ENCODE peak calls at places on chromosomes 16 and 17, in nine cellular contexts. F is BE2C, L is colonic mucosa, T is tibial artery, C is HepG2, Y is mesendoderm, P is right lobe of liver, J is tibial nerve, D is GM23338. M is an unnamed sample. For H3K4me1, the result is how much of the 10 kb centered on the place peaks cover.

GRCh38 chr17:58969156-58969555 is 137.5 kb downstream of the TRIM37 start:
- DNase-seq in F (peak), L (no peak), T (no peak), C (no peak), Y (no peak), P (no peak), J (no peak), D (peak), M (no peak)

GRCh38 chr17:82055965-82056728 is 4.4 kb downstream of the GPS1 start:
- DNase-seq in F (no peak), L (no peak), T (no peak), C (no peak), Y (no peak), P (peak), J (no peak), D (no peak), M (no peak)

GRCh38 chr17:53949473-53950090 is 126.9 kb downstream of the KIF2B start:
- DNase-seq in F (no peak), L (no peak), T (no peak), C (no peak), Y (peak), P (no peak), J (no peak), D (peak), M (no peak)

GRCh38 chr17:50304781-50305404 is 30.6 kb downstream of the TMEM92 start:
- DNase-seq in F (no peak), L (no peak), T (no peak), C (no peak), Y (no peak), P (no peak), J (no peak), D (no peak), M (no peak)

GRCh38 chr17:72439893-72440502 is 319.2 kb downstream of the SOX9 start:
- DNase-seq in F (no peak), L (no peak), T (no peak), C (no peak), Y (no peak), P (no peak), J (no peak), D (no peak), M (no peak)

GRCh38 chr16:78505544-78506371 is 406.3 kb downstream of the WWOX start:
- DNase-seq in F (no peak), L (peak), T (peak), C (peak), Y (peak), P (peak), J (peak), D (peak), M (peak)

GRCh38 chr17:79948918-79949645 is 86.6 kb downstream of the TBC1D16 start:
- DNase-seq in F (no peak), L (no peak), T (no peak), C (no peak), Y (no peak), P (peak), J (no peak), D (no peak), M (peak)

GRCh38 chr17:63634163-63634562 is 11.9 kb downstream of the MAP3K3 start:
- DNase-seq in F (no peak), L (no peak), T (peak), C (no peak), Y (peak), P (no peak), J (no peak), D (peak), M (no peak)

GRCh38 chr17:72065556-72065955 is 55.3 kb upstream of the SOX9 start:
- DNase-seq in F (no peak), L (no peak), T (no peak), C (no peak), Y (no peak), P (no peak), J (no peak), D (no peak), M (no peak)

GRCh38 chr16:54048994-54049929 is 237.3 kb downstream of the IRX3 start:
- DNase-seq in F (no peak), L (no peak), T (no peak), C (no peak), Y (peak), P (no peak), J (no peak), D (peak), M (no peak)

GRCh38 chr17:74637265-74637664 is 13.7 kb upstream of the CD300E start:
- DNase-seq in F (no peak), L (no peak), T (no peak), C (no peak), Y (no peak), P (no peak), J (no peak), D (no peak), M (no peak)

GRCh38 chr17:75517277-75517865 is 1.0 kb downstream of the TSEN54 start:
- DNase-seq in F (no peak), L (peak), T (no peak), C (no peak), Y (peak), P (no peak), J (no peak), D (peak), M (no peak)

GRCh38 chr17:39178516-39178915 is 12.6 kb upstream of the ARL5C start:
- DNase-seq in F (no peak), L (peak), T (no peak), C (no peak), Y (no peak), P (no peak), J (no peak), D (no peak), M (no peak)

GRCh38 chr16:67163164-67163902 is 1.2 kb upstream of the HSF4 start:
- DNase-seq in F (peak), L (peak), T (no peak), C (no peak), Y (peak), P (no peak), J (no peak), D (peak), M (peak)

GRCh38 chr17:79536212-79536840 is 74.5 kb downstream of the RBFOX3 start:
- DNase-seq in F (no peak), L (no peak), T (no peak), C (no peak), Y (no peak), P (peak), J (no peak), D (no peak), M (no peak)

GRCh38 chr17:35372846-35373531 is 432 bp downstream of the SLFN11 start:
- DNase-seq in F (no peak), L (peak), T (peak), C (no peak), Y (no peak), P (no peak), J (no peak), D (peak), M (no peak)

GRCh38 chr17:28530250-28530649 is 22.2 kb downstream of the UNC119 start:
- DNase-seq in F (no peak), L (no peak), T (no peak), C (no peak), Y (no peak), P (no peak), J (no peak), D (no peak), M (no peak)

GRCh38 chr16:85370881-85371651 is 242.1 kb upstream of the GSE1 start:
- DNase-seq in F (peak), L (peak), T (peak), C (no peak), Y (no peak), P (no peak), J (peak), D (no peak), M (no peak)

GRCh38 chr16:4373356-4373908 is 1.8 kb downstream of the VASN start:
- DNase-seq in F (peak), L (no peak), T (no peak), C (no peak), Y (no peak), P (no peak), J (no peak), D (no peak), M (peak)

GRCh38 chr16:75931970-75932369 is 205.7 kb upstream of the CPHXL start:
- DNase-seq in F (no peak), L (no peak), T (no peak), C (no peak), Y (no peak), P (no peak), J (no peak), D (no peak), M (no peak)

GRCh38 chr17:76473541-76473985 is 6.2 kb downstream of the AANAT start:
- DNase-seq in F (peak), L (no peak), T (no peak), C (no peak), Y (peak), P (no peak), J (no peak), D (peak), M (no peak)

GRCh38 chr17:47265983-47266541 is 12.4 kb downstream of the ITGB3 start:
- DNase-seq in F (no peak), L (no peak), T (peak), C (peak), Y (no peak), P (no peak), J (no peak), D (no peak), M (no peak)

GRCh38 chr16:56664506-56664905 is 3.4 kb downstream of the MT1G start:
- DNase-seq in F (no peak), L (no peak), T (no peak), C (no peak), Y (no peak), P (peak), J (no peak), D (no peak), M (no peak)

GRCh38 chr17:61383689-61384201 is 15.9 kb upstream of the TBX2 start:
- DNase-seq in F (peak), L (no peak), T (no peak), C (no peak), Y (no peak), P (no peak), J (no peak), D (no peak), M (no peak)

GRCh38 chr17:10018461-10018891 is 113.4 kb upstream of the RCVRN start:
- DNase-seq in F (no peak), L (no peak), T (no peak), C (no peak), Y (no peak), P (no peak), J (no peak), D (no peak), M (no peak)

GRCh38 chr16:50702725-50703124 is 9.3 kb downstream of the NOD2 start:
- DNase-seq in F (no peak), L (no peak), T (no peak), C (no peak), Y (no peak), P (no peak), J (no peak), D (no peak), M (no peak)

GRCh38 chr16:30382398-30383015 is at the start of gene SEPTIN1:
- DNase-seq in F (no peak), L (no peak), T (no peak), C (no peak), Y (no peak), P (no peak), J (no peak), D (no peak), M (no peak)

GRCh38 chr17:48530208-48530886 is 464 bp downstream of the HOXB1 start:
- DNase-seq in F (no peak), L (no peak), T (no peak), C (no peak), Y (no peak), P (no peak), J (no peak), D (no peak), M (no peak)
- H3K4me3 ChIP-seq in F (no peak), L (no peak), T (no peak), C (no peak), Y (no peak), P (no peak), J (no peak), D (peak), M (no peak)

GRCh38 chr17:45230410-45230786 is 8.7 kb downstream of the FMNL1 start:
- DNase-seq in F (no peak), L (no peak), T (no peak), C (no peak), Y (no peak), P (no peak), J (no peak), D (no peak), M (no peak)

GRCh38 chr17:45229681-45230409 is 8.2 kb downstream of the FMNL1 start:
- DNase-seq in F (no peak), L (no peak), T (no peak), C (no peak), Y (peak), P (no peak), J (no peak), D (no peak), M (no peak)

GRCh38 chr17:45227631-45228120 is 6.0 kb downstream of the FMNL1 start:
- DNase-seq in F (no peak), L (no peak), T (no peak), C (no peak), Y (no peak), P (no peak), J (no peak), D (no peak), M (no peak)

GRCh38 chr17:45228121-45228941 is 6.6 kb downstream of the FMNL1 start:
- DNase-seq in F (no peak), L (no peak), T (no peak), C (no peak), Y (no peak), P (no peak), J (no peak), D (no peak), M (no peak)

GRCh38 chr17:45228985-45229517 is 7.4 kb downstream of the FMNL1 start:
- DNase-seq in F (no peak), L (peak), T (peak), C (peak), Y (peak), P (peak), J (peak), D (peak), M (peak)
- H3K4me1 ChIP-seq in F (under half), L (under half), T (under half), C (half or more), Y (under half), P (under half), J (under half), D (under half), M (under half)

GRCh38 chr16:81752225-81752875 is 26.7 kb upstream of the PLCG2 start:
- DNase-seq in F (no peak), L (peak), T (peak), C (no peak), Y (peak), P (peak), J (no peak), D (peak), M (no peak)
- H3K4me3 ChIP-seq in F (no peak), L (no peak), T (no peak), C (peak), Y (no peak), P (no peak), J (no peak), D (no peak), M (no peak)

GRCh38 chr16:89320717-89321501 is 103.4 kb downstream of the ZNF778 start:
- DNase-seq in F (peak), L (peak), T (no peak), C (no peak), Y (peak), P (peak), J (no peak), D (peak), M (no peak)

GRCh38 chr16:89318430-89318758 is 100.9 kb downstream of the ZNF778 start:
- DNase-seq in F (no peak), L (no peak), T (no peak), C (no peak), Y (no peak), P (peak), J (no peak), D (no peak), M (no peak)

GRCh38 chr16:89318871-89319627 is 101.5 kb downstream of the ZNF778 start:
- DNase-seq in F (no peak), L (no peak), T (no peak), C (no peak), Y (no peak), P (peak), J (no peak), D (no peak), M (no peak)

GRCh38 chr16:89319883-89320716 is 102.6 kb downstream of the ZNF778 start:
- DNase-seq in F (peak), L (no peak), T (no peak), C (peak), Y (peak), P (peak), J (no peak), D (no peak), M (no peak)

DNA sequence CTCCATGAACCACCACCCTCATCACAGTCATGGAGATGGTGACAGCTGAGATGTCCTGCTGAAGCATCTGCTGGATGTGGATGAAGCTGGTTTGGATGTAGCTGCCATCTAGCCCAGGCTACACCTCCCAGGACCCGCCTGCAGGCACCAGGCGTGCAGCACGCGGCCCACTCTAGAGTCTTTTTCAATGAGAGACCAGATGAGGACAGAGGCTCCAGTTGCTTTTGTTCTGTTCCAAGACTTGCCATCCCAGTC is 102.1 kb downstream of the ZNF778 start:
- DNase-seq in F (no peak), L (no peak), T (no peak), C (no peak), Y (no peak), P (no peak), J (no peak), D (no peak), M (no peak)
- H3K4me1 ChIP-seq in F (half or more), L (under half), T (half or more), C (half or more), Y (under half), P (under half), J (under half), D (half or more), M (under half)

M was measured in ovary.